ENCODE peak calls at places on chromosomes 16 and 17, in nine cellular contexts. L, H, Q, N, A, T, J, K and E are unnamed samples.

GRCh38 chr17:51322390-51323029 is 62.2 kb downstream of the UTP18 start:
- DNase-seq in L (no peak), H (no peak), Q (no peak), N (no peak), A (no peak), T (peak), J (no peak), K (no peak), E (no peak)

GRCh38 chr17:79019631-79020584 is 4.1 kb upstream of the C1QTNF1 start:
- DNase-seq in L (peak), H (peak), Q (peak), N (peak), A (no peak), T (peak), J (peak), K (peak), E (no peak)

GRCh38 chr17:1120596-1121441 is 59.0 kb downstream of the ABR start:
- DNase-seq in L (no peak), H (no peak), Q (no peak), N (no peak), A (no peak), T (peak), J (no peak), K (no peak), E (no peak)

GRCh38 chr16:70453891-70454220 is 539 bp upstream of the FCSK start:
- DNase-seq in L (no peak), H (no peak), Q (no peak), N (no peak), A (no peak), T (no peak), J (no peak), K (no peak), E (no peak)

GRCh38 chr17:14901376-14901775 is 363.8 kb downstream of the PMP22 start:
- DNase-seq in L (no peak), H (no peak), Q (no peak), N (no peak), A (no peak), T (no peak), J (no peak), K (no peak), E (no peak)

GRCh38 chr17:63946440-63947363 is 14.6 kb upstream of the CD79B start:
- DNase-seq in L (peak), H (peak), Q (peak), N (peak), A (no peak), T (peak), J (peak), K (no peak), E (peak)

GRCh38 chr17:79325707-79326106 is 251.1 kb downstream of the ENGASE start:
- DNase-seq in L (peak), H (no peak), Q (no peak), N (no peak), A (no peak), T (peak), J (peak), K (no peak), E (no peak)

GRCh38 chr16:50767197-50767596 is 25.3 kb downstream of the CYLD start:
- DNase-seq in L (no peak), H (no peak), Q (no peak), N (no peak), A (no peak), T (no peak), J (no peak), K (no peak), E (no peak)

GRCh38 chr17:1123397-1124237 is 56.2 kb downstream of the ABR start:
- DNase-seq in L (no peak), H (no peak), Q (no peak), N (no peak), A (no peak), T (peak), J (no peak), K (no peak), E (no peak)

GRCh38 chr16:67922740-67923139 is 8.9 kb downstream of the CTRL start:
- DNase-seq in L (no peak), H (no peak), Q (no peak), N (no peak), A (no peak), T (no peak), J (no peak), K (no peak), E (no peak)

GRCh38 chr17:74116087-74116717 is 87.3 kb upstream of the RPL38 start:
- DNase-seq in L (no peak), H (no peak), Q (no peak), N (no peak), A (no peak), T (peak), J (no peak), K (no peak), E (no peak)

GRCh38 chr16:68384293-68385255 is 63.7 kb downstream of the SMPD3 start:
- DNase-seq in L (no peak), H (no peak), Q (no peak), N (no peak), A (no peak), T (peak), J (no peak), K (no peak), E (peak)

GRCh38 chr16:11604783-11605563 is 18.3 kb upstream of the LITAF start:
- DNase-seq in L (no peak), H (peak), Q (peak), N (peak), A (no peak), T (no peak), J (no peak), K (peak), E (peak)

DNA sequence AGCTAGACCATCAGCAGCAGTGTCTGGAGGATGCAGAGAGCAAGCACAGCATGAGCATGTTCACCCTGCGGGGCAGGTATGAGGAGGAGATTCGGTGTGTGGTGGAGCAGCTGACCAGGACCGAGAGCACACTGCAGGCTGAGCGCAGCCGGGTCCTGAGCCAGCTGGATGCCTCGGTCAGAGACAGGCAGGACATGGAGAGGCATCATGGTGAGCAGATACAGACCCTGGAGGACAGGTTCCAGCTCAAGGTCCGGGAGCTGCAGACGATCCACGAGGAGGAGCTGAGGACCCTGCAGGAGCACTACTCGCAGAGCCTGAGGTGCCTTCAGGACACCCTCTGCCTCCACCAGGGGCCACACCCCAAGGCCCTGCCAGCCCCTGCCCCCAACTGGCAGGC is 38.8 kb downstream of the PLD6 start:
- DNase-seq in L (no peak), H (no peak), Q (peak), N (no peak), A (no peak), T (no peak), J (no peak), K (no peak), E (no peak)
- TF ChIP-seq CTCF in L (no peak), H (no peak), Q (no peak), N (no peak), A (no peak), T (no peak), J (no peak), K (no peak), E (no peak)

DNA sequence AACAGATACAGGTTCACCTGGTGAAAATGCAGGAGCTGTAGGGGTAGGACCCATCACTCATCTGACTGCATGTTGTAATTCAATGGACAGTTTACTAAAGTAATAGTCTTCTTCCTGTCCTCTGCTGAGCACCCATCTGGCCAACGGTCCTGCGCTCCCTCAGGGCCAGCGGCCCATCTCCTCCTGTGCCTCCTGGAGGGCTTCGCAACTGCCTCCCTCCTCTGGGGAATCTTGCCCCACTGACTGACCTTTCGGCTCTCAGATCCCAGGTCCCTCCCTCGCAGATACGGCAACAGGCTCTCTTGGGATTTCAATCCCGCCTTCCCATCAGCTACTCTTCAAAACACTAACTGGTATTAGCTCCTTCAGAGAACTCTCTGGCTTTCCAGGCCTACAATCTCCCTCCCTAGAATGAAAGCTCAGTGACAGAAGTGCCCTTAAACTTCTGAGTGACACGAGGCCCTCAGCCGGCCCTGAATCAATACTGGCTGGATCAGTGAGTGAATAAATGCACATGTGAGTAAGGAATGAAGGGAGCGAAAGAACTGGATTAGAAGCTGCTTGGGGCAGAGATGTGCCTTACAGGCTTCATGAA is 1.3 kb downstream of the PEMT start:
- DNase-seq in L (no peak), H (no peak), Q (no peak), N (no peak), A (no peak), T (peak), J (no peak), K (no peak), E (no peak)
- H3K27ac ChIP-seq in L (peak), H (peak), Q (peak), N (peak), A (no peak), T (no peak), J (no peak), K (peak), E (peak)

GRCh38 chr17:40561871-40562611 is 3.2 kb downstream of the CCR7 start:
- DNase-seq in L (no peak), H (no peak), Q (peak), N (no peak), A (peak), T (peak), J (no peak), K (no peak), E (no peak)
- TF ChIP-seq CTCF in L (no peak), H (peak), Q (peak), N (no peak), A (peak), T (peak), J (peak), K (no peak), E (no peak)

DNA sequence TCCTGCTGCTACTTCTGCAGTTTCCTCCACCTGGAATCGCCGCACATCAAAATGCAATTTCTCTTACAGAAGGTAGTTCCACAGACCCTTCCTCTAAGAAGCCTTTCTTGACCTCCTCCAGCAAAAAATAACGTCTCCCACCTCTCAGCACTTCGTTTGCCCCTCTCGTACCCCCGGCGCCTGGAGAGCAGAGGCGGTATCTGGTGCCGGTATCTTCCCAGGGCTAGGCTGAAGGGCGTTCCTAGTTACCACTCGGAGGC is 482 bp downstream of the DCTPP1 start:
- DNase-seq in L (peak), H (no peak), Q (no peak), N (no peak), A (no peak), T (peak), J (no peak), K (no peak), E (no peak)
- H3K27ac ChIP-seq in L (peak), H (peak), Q (peak), N (peak), A (peak), T (no peak), J (no peak), K (peak), E (peak)